ENCODE peak calls at places on chromosome 7, in five cellular contexts. W is adrenal gland; D is effector memory CD4-positive, alpha-beta T cell; N is H7; F is endothelial cell of umbilical vein. L is an unnamed sample. For H3K36me3 and H3K27me3, the result is how much of the 10 kb centered on the place peaks cover.

GRCh38 chr7:55200441-55200840 is 164.7 kb upstream of the LANCL2 start:
- DNase-seq in D (no peak), F (no peak), W (no peak), N (no peak), L (no peak)

GRCh38 chr7:138527746-138528223 is 67.7 kb downstream of the TRIM24 start:
- DNase-seq in W (peak), D (no peak), F (peak), N (no peak), L (no peak)

GRCh38 chr7:152597514-152597913 is 78.4 kb downstream of the XRCC2 start:
- DNase-seq in F (no peak), D (no peak), N (no peak), W (no peak), L (no peak)

GRCh38 chr7:51340029-51340838 is 23.6 kb upstream of the COBL start:
- DNase-seq in N (no peak), W (no peak), F (no peak), D (no peak), L (no peak)

GRCh38 chr7:128963327-128963757 is 25.6 kb downstream of the IRF5 start:
- DNase-seq in D (no peak), W (no peak), N (no peak), F (no peak), L (no peak)

GRCh38 chr7:90938371-90938770 is 325.9 kb upstream of the FZD1 start:
- DNase-seq in F (peak), W (no peak), N (no peak), D (no peak), L (no peak)

GRCh38 chr7:139842414-139843210 is 13.5 kb downstream of the TBXAS1 start:
- DNase-seq in N (no peak), D (no peak), F (peak), W (no peak), L (no peak)

GRCh38 chr7:112156412-112156811 is 49.8 kb downstream of the DOCK4 start:
- DNase-seq in D (no peak), N (no peak), F (no peak), W (no peak), L (no peak)

GRCh38 chr7:4823442-4824119 is 38.2 kb downstream of the PAPOLB start:
- DNase-seq in D (no peak), W (no peak), N (peak), F (no peak), L (no peak)

GRCh38 chr7:100791881-100792666 is 35.2 kb downstream of the EPHB4 start:
- DNase-seq in D (no peak), N (peak), F (no peak), W (no peak), L (no peak)

GRCh38 chr7:79806161-79806734 is 328.4 kb upstream of the GNAI1 start:
- DNase-seq in W (no peak), F (peak), N (no peak), D (no peak), L (no peak)

GRCh38 chr7:38658916-38659315 is 27.7 kb upstream of the AMPH start:
- DNase-seq in N (no peak), F (no peak), W (no peak), D (no peak), L (no peak)

GRCh38 chr7:136030867-136031318 is 53.7 kb upstream of the MTPN start:
- DNase-seq in F (no peak), D (no peak), N (no peak), W (no peak), L (no peak)

GRCh38 chr7:2873146-2873545 is 29.0 kb upstream of the GNA12 start:
- DNase-seq in W (peak), N (no peak), D (no peak), F (no peak), L (no peak)

GRCh38 chr7:85186521-85187241 is at the start of gene SEMA3D:
- DNase-seq in W (peak), D (no peak), F (peak), N (peak), L (peak)

GRCh38 chr7:111741811-111742240 is 179.5 kb upstream of the IMMP2L start:
- DNase-seq in D (peak), N (peak), W (peak), F (peak), L (no peak)

GRCh38 chr7:150402671-150403321 is 23.7 kb downstream of the ZNF775 start:
- DNase-seq in W (no peak), F (no peak), D (no peak), N (no peak), L (no peak)

GRCh38 chr7:47351233-47352154 is 230.4 kb downstream of the TNS3 start:
- DNase-seq in N (peak), F (no peak), W (no peak), D (no peak), L (no peak)

GRCh38 chr7:136718191-136718590 is 150.3 kb upstream of the CHRM2 start:
- DNase-seq in D (no peak), F (no peak), N (no peak), W (no peak), L (no peak)

GRCh38 chr7:116999316-116999715 is 46.0 kb downstream of the ST7 start:
- DNase-seq in N (no peak), W (no peak), F (no peak), D (no peak), L (no peak)

GRCh38 chr7:142300689-142301088 is 42.8 kb upstream of the PRSS58 start:
- DNase-seq in D (no peak), F (no peak), W (no peak), N (peak), L (no peak)

GRCh38 chr7:7972128-7972527 is 3.5 kb downstream of the GLCCI1 start:
- DNase-seq in N (no peak), D (no peak), W (no peak), F (no peak), L (no peak)
- H3K4me3 ChIP-seq in N (no peak), D (peak), W (no peak), F (no peak), L (no peak)

DNA sequence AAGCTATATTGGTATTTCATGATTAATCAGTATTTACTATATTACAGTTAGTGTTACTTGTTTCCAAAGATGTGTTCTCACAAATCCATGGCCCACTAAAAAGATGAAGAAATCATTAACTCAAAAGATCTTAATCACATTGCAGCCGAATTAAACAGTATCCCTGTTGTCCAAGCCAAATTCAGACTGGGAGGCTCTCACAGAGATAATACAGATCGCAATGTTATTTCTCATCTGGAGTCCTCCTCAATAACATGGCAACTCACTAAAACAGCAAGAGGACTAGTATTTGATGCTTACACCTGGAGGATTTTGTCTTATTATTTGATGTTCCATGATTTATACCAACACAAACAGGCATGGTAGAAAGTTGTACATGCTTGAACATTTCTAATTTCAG is 23.4 kb downstream of the CYP51A1 start:
- DNase-seq in F (no peak), W (no peak), D (no peak), N (no peak), L (no peak)
- H3K36me3 ChIP-seq in F (under half), W (under half), D (under half), N (under half), L (under half)

DNA sequence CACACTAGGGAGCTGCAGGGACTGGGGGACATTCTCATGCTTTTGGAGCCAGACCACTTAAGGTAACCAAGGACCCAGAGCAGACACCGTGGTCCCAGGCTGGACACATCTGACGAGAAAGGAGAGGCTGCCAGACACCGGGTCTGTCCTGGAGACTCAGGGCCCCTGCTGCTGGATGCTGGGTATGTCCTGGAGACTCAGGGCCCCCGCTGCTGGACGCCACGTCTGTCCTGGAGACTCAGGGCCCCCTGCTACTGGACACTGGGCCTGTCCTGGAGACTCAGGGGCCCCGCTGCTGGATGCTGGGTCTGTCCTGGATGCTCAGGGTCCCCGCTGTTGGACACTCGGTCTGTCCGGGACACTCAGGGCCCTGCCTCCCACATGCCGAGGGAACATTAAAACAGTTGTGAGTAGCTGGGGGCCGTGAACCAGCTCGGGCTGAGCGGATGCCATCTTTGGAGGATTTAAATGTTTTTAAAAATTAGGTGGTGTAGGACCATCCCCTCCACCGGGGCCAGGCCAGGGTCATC is 249.7 kb downstream of the DNAJB6 start:
- DNase-seq in N (no peak), F (no peak), D (no peak), W (no peak), L (no peak)
- H3K27me3 ChIP-seq in N (under half), F (under half), D (under half), W (under half), L (under half)

GRCh38 chr7:96658011-96658391 is 51.6 kb downstream of the SEM1 start:
- DNase-seq in N (no peak), W (no peak), F (no peak), D (no peak), L (no peak)
- H3K4me3 ChIP-seq in N (no peak), W (no peak), F (no peak), D (no peak), L (no peak)